ENCODE peak calls at places on chromosomes 3 and 15, in four cellular contexts. One of them, this sample, is unnamed.

GRCh38 chr3:17985658-17986392 is 243.4 kb upstream of the TBC1D5 start:
- DNase-seq in ascending aorta: no peak
- DNase-seq in ovary: no peak
- DNase-seq in heart left ventricle: no peak
- DNase-seq in this sample: no peak

GRCh38 chr3:171977860-171978259 is 61.5 kb upstream of the FNDC3B start:
- DNase-seq in ascending aorta: no peak
- DNase-seq in ovary: no peak
- DNase-seq in heart left ventricle: no peak
- DNase-seq in this sample: no peak

GRCh38 chr3:61560452-61561373 is 658 bp upstream of the PTPRG start:
- DNase-seq in ascending aorta: peak; percentile 92
- DNase-seq in ovary: peak; percentile 90
- DNase-seq in heart left ventricle: peak; percentile 90
- DNase-seq in this sample: no peak

GRCh38 chr3:87771338-87772059 is 287.3 kb downstream of the CGGBP1 start:
- DNase-seq in ascending aorta: no peak
- DNase-seq in ovary: no peak
- DNase-seq in heart left ventricle: no peak
- DNase-seq in this sample: no peak

GRCh38 chr3:50163572-50163971 is 8.4 kb downstream of the SEMA3F start:
- DNase-seq in ascending aorta: no peak
- DNase-seq in ovary: no peak
- DNase-seq in heart left ventricle: peak; percentile 51
- DNase-seq in this sample: no peak

GRCh38 chr15:38888701-38889154 is 324.1 kb upstream of the RASGRP1 start:
- DNase-seq in ascending aorta: no peak
- DNase-seq in ovary: peak; percentile 32
- DNase-seq in heart left ventricle: no peak
- DNase-seq in this sample: no peak

GRCh38 chr3:135301670-135302069 is 506.6 kb downstream of the EPHB1 start:
- DNase-seq in ascending aorta: no peak
- DNase-seq in ovary: no peak
- DNase-seq in heart left ventricle: no peak
- DNase-seq in this sample: no peak

GRCh38 chr15:38085104-38085503 is 150.7 kb downstream of the TMCO5A start:
- DNase-seq in ascending aorta: no peak
- DNase-seq in ovary: no peak
- DNase-seq in heart left ventricle: no peak
- DNase-seq in this sample: no peak

GRCh38 chr3:127019449-127019848 is 36.5 kb downstream of the PLXNA1 start:
- DNase-seq in ascending aorta: no peak
- DNase-seq in ovary: no peak
- DNase-seq in heart left ventricle: no peak
- DNase-seq in this sample: no peak

GRCh38 chr3:76826915-76827314 is 213.0 kb upstream of the ROBO2 start:
- DNase-seq in ascending aorta: no peak
- DNase-seq in ovary: no peak
- DNase-seq in heart left ventricle: no peak
- DNase-seq in this sample: no peak

GRCh38 chr3:119297169-119297568 is 3.0 kb downstream of the ARHGAP31 start:
- DNase-seq in ascending aorta: no peak
- DNase-seq in ovary: peak; percentile 40
- DNase-seq in heart left ventricle: no peak
- DNase-seq in this sample: no peak

GRCh38 chr3:197960694-197961581 is 921 bp downstream of the LMLN start:
- DNase-seq in ascending aorta: peak; percentile 70
- DNase-seq in ovary: no peak
- DNase-seq in heart left ventricle: no peak
- DNase-seq in this sample: no peak

GRCh38 chr3:98022978-98023820 is 11.9 kb downstream of the GABRR3 start:
- DNase-seq in ascending aorta: peak; percentile 93
- DNase-seq in ovary: peak; percentile 92
- DNase-seq in heart left ventricle: peak; percentile 94
- DNase-seq in this sample: peak; percentile 3

GRCh38 chr3:64011685-64012084 is 11.6 kb downstream of the PSMD6 start:
- DNase-seq in ascending aorta: no peak
- DNase-seq in ovary: peak; percentile 41
- DNase-seq in heart left ventricle: no peak
- DNase-seq in this sample: no peak

GRCh38 chr3:24343084-24343783 is 151.4 kb downstream of the THRB start:
- DNase-seq in ascending aorta: no peak
- DNase-seq in ovary: no peak
- DNase-seq in heart left ventricle: no peak
- DNase-seq in this sample: no peak

GRCh38 chr3:160259589-160259988 is 34.4 kb downstream of the C3orf80 start:
- DNase-seq in ascending aorta: no peak
- DNase-seq in ovary: no peak
- DNase-seq in heart left ventricle: no peak
- DNase-seq in this sample: no peak

GRCh38 chr15:25739687-25740121 is 123.4 kb downstream of the ATP10A start:
- DNase-seq in ascending aorta: peak; percentile 65
- DNase-seq in ovary: no peak
- DNase-seq in heart left ventricle: no peak
- DNase-seq in this sample: no peak

GRCh38 chr3:195068045-195068444 is 202.9 kb downstream of the XXYLT1 start:
- DNase-seq in ascending aorta: no peak
- DNase-seq in ovary: no peak
- DNase-seq in heart left ventricle: no peak
- DNase-seq in this sample: no peak

GRCh38 chr15:40843885-40844542 is at the start of gene SPINT1:
- DNase-seq in ascending aorta: no peak
- DNase-seq in ovary: no peak
- DNase-seq in heart left ventricle: peak; percentile 61
- DNase-seq in this sample: no peak

GRCh38 chr15:85972805-85973540 is 106.7 kb upstream of the AGBL1 start:
- DNase-seq in ascending aorta: no peak
- DNase-seq in ovary: no peak
- DNase-seq in heart left ventricle: no peak
- DNase-seq in this sample: no peak

GRCh38 chr15:75104804-75105557 is 81.6 kb downstream of the PPCDC start:
- DNase-seq in ascending aorta: no peak
- DNase-seq in ovary: no peak
- DNase-seq in heart left ventricle: no peak
- DNase-seq in this sample: no peak

GRCh38 chr3:117526485-117527079 is 817.0 kb downstream of the TUSC7 start:
- DNase-seq in ascending aorta: no peak
- DNase-seq in ovary: no peak
- DNase-seq in heart left ventricle: no peak
- DNase-seq in this sample: no peak

GRCh38 chr3:127666684-127667083 is 6.1 kb upstream of the ABTB1 start:
- DNase-seq in ascending aorta: peak; percentile 28
- DNase-seq in ovary: no peak
- DNase-seq in heart left ventricle: no peak
- DNase-seq in this sample: no peak

GRCh38 chr15:57017024-57017423 is 98.6 kb downstream of the TCF12 start:
- DNase-seq in ascending aorta: no peak
- DNase-seq in ovary: no peak
- DNase-seq in heart left ventricle: no peak
- DNase-seq in this sample: no peak

GRCh38 chr3:125125822-125126245 is 70.0 kb upstream of the HEG1 start:
- DNase-seq in ascending aorta: peak; percentile 42
- DNase-seq in ovary: no peak
- DNase-seq in heart left ventricle: no peak
- DNase-seq in this sample: no peak

GRCh38 chr3:29064085-29064484 is 216.8 kb upstream of the RBMS3 start:
- DNase-seq in ascending aorta: no peak
- DNase-seq in ovary: no peak
- DNase-seq in heart left ventricle: no peak
- DNase-seq in this sample: no peak

GRCh38 chr3:182508896-182509295 is 284.4 kb upstream of the ATP11B start:
- DNase-seq in ascending aorta: no peak
- DNase-seq in ovary: no peak
- DNase-seq in heart left ventricle: no peak
- DNase-seq in this sample: no peak

GRCh38 chr3:193871093-193871485 is 264.9 kb upstream of the HES1 start:
- DNase-seq in ascending aorta: peak; percentile 35
- DNase-seq in ovary: no peak
- DNase-seq in heart left ventricle: no peak
- DNase-seq in this sample: no peak

GRCh38 chr3:24504765-24505164 is 10.1 kb upstream of the THRB start:
- DNase-seq in ascending aorta: no peak
- DNase-seq in ovary: no peak
- DNase-seq in heart left ventricle: no peak
- DNase-seq in this sample: no peak

GRCh38 chr15:47708595-47708994 is 8.7 kb upstream of the SEMA6D start:
- DNase-seq in ascending aorta: no peak
- DNase-seq in ovary: no peak
- DNase-seq in heart left ventricle: no peak
- DNase-seq in this sample: no peak

GRCh38 chr3:153273217-153273616 is 111.2 kb downstream of the RAP2B start:
- DNase-seq in ascending aorta: no peak
- DNase-seq in ovary: no peak
- DNase-seq in heart left ventricle: no peak
- DNase-seq in this sample: no peak

GRCh38 chr15:70494861-70495571 is 268.3 kb downstream of the UACA start:
- DNase-seq in ascending aorta: no peak
- DNase-seq in ovary: no peak
- DNase-seq in heart left ventricle: peak; percentile 5
- DNase-seq in this sample: no peak

DNA sequence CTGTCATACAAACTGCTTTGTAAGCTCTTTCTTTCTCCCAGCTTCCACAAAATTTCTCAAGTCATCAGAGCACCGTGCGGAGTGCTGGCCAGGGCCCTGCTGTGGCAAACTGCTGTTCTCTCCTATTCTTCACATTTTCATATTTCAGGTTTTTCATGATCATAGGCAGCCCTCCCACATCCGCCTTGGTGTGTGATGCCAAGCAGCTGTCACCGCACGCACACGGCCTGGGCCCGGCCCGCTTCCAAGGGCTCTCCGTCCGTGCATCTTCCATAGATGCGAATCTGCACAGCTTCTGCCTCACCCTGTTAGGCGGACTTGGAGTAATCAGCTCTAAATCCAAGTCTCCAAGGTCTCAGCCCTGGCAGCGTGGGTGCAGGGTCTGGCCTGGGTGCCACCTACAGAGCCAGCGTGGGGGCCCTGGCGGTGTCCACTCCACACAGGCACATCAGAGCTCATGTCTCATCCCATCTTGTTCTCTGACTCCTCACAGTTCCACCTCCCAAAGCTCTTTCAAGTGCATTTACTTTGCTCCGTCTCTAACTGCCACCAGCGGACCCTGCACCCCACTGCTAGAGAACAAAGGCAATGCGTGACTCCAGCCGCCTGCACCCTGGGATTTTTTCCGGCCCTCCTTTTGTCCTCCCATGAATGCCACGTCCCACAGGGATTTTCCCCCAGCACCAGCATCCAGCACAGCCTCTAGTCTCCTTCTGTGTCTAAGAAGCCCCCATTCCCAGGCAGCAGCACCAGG is 27.2 kb downstream of the CYFIP1 start:
- DNase-seq in ascending aorta: no peak
- DNase-seq in ovary: no peak
- DNase-seq in heart left ventricle: no peak
- DNase-seq in this sample: no peak
- H3K4me1 ChIP-seq in ascending aorta: peaks cover 21% of the 10 kb centered on the region
- H3K4me1 ChIP-seq in ovary: peaks cover 34% of the 10 kb centered on the region
- H3K4me1 ChIP-seq in heart left ventricle: peaks cover 88% of the 10 kb centered on the region
- H3K4me1 ChIP-seq in this sample: peaks cover 57% of the 10 kb centered on the region

DNA sequence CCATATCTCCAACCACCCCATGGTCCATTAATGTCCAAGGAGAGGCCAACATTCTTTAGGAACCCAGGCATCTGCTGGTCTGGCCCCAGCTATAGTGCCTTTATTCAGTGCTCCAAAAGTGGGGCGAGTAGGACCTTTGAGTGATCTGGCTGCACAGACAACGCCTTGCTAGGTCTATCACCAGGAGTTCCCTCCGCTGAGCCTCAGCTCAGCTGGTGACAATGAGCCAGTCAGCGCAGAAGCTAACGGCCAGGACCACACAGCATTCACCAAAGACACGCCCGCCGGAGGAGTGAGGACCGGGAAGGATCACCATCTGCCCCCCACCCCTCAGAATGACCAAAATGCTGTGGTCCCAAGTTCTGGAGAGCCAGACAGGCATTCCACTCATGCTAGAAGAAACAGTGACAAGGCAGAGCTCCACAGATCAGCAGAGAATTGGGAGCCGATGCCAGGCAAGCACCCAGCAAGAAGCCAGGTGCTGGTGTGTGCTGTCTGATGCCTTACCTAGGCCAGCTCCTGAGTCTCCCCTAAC is 19.0 kb downstream of the TBC1D2B start:
- DNase-seq in ascending aorta: no peak
- DNase-seq in ovary: no peak
- DNase-seq in heart left ventricle: no peak
- DNase-seq in this sample: no peak
- H3K4me1 ChIP-seq in ascending aorta: no peaks in the 10 kb centered on the region
- H3K4me1 ChIP-seq in ovary: peaks cover 39% of the 10 kb centered on the region
- H3K4me1 ChIP-seq in heart left ventricle: peaks cover 97% of the 10 kb centered on the region
- H3K4me1 ChIP-seq in this sample: peaks cover 98% of the 10 kb centered on the region

GRCh38 chr3:150761831-150762661 is 923 bp downstream of the SIAH2 start:
- DNase-seq in ascending aorta: peak; percentile 76
- DNase-seq in ovary: peak; percentile 68
- DNase-seq in heart left ventricle: peak; percentile 72
- DNase-seq in this sample: no peak

GRCh38 chr3:150759947-150760346 is 3.0 kb downstream of the SIAH2 start:
- DNase-seq in ascending aorta: no peak
- DNase-seq in ovary: no peak
- DNase-seq in heart left ventricle: no peak
- DNase-seq in this sample: no peak

GRCh38 chr3:150759319-150759718 is 3.6 kb downstream of the SIAH2 start:
- DNase-seq in ascending aorta: no peak
- DNase-seq in ovary: no peak
- DNase-seq in heart left ventricle: no peak
- DNase-seq in this sample: no peak

GRCh38 chr3:150762662-150763121 is 277 bp downstream of the SIAH2 start:
- DNase-seq in ascending aorta: no peak
- DNase-seq in ovary: no peak
- DNase-seq in heart left ventricle: no peak
- DNase-seq in this sample: no peak

GRCh38 chr3:150760431-150761200 is 2.4 kb downstream of the SIAH2 start:
- DNase-seq in ascending aorta: no peak
- DNase-seq in ovary: no peak
- DNase-seq in heart left ventricle: no peak
- DNase-seq in this sample: no peak
- H3K4me1 ChIP-seq in ascending aorta: no peaks in the 10 kb centered on the region
- H3K4me1 ChIP-seq in ovary: peaks cover 21% of the 10 kb centered on the region
- H3K4me1 ChIP-seq in heart left ventricle: peaks cover 67% of the 10 kb centered on the region
- H3K4me1 ChIP-seq in this sample: peaks cover 22% of the 10 kb centered on the region

GRCh38 chr3:174644287-174644686 is 214.8 kb upstream of the NAALADL2 start:
- DNase-seq in ascending aorta: no peak
- DNase-seq in ovary: no peak
- DNase-seq in heart left ventricle: no peak
- DNase-seq in this sample: no peak

GRCh38 chr3:174639970-174640369 is 219.2 kb upstream of the NAALADL2 start:
- DNase-seq in ascending aorta: no peak
- DNase-seq in ovary: no peak
- DNase-seq in heart left ventricle: no peak
- DNase-seq in this sample: no peak

DNA sequence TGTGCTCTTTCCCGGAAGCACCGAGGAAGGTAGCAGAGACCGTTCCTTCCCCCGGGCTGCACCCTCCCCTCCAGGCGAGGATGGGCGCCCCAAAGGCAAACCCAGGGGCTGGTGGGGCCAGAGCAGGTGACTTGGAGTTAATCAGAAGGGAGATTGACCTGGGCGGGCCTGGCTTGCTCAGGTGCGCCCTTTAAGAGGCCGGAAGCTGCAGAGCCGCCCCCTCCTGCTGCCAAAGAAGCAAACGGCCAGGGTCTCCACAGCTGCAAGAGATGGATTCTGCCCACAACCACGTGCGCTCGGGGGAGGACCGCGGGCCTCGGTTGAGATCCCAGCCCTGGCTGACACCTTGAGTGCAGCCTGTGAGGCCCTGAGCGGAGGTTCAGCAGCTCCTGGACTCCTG is 218.2 kb upstream of the NAALADL2 start:
- DNase-seq in ascending aorta: no peak
- DNase-seq in ovary: no peak
- DNase-seq in heart left ventricle: no peak
- DNase-seq in this sample: no peak
- H3K4me1 ChIP-seq in ascending aorta: no peaks in the 10 kb centered on the region
- H3K4me1 ChIP-seq in ovary: no peaks in the 10 kb centered on the region
- H3K4me1 ChIP-seq in heart left ventricle: no peaks in the 10 kb centered on the region
- H3K4me1 ChIP-seq in this sample: no peaks in the 10 kb centered on the region

This sample was measured in esophagus squamous epithelium.